ENCODE peak calls at places on chromosomes 6 and 20, in six cellular contexts. Y, I, E, G, X and H are unnamed samples.

GRCh38 chr6:158722176-158722729 is 72.4 kb downstream of the SYTL3 start:
- DNase-seq in I (no peak), E (no peak), X (no peak), G (no peak), Y (no peak), H (no peak)

GRCh38 chr6:142551145-142551811 is 249.5 kb downstream of the ADGRG6 start:
- DNase-seq in Y (peak), G (peak), X (peak), E (no peak), I (no peak), H (no peak)

GRCh38 chr6:82045965-82046756 is 201.4 kb downstream of the IBTK start:
- DNase-seq in Y (peak), E (no peak), G (no peak), I (no peak), X (no peak), H (no peak)

GRCh38 chr6:166786704-166787293 is 159.7 kb upstream of the RPS6KA2 start:
- DNase-seq in I (no peak), G (peak), Y (peak), X (peak), E (no peak), H (peak)

GRCh38 chr6:35573495-35574110 is 60.9 kb upstream of the TULP1 start:
- DNase-seq in I (no peak), X (no peak), G (no peak), Y (no peak), E (no peak), H (no peak)

GRCh38 chr20:33765592-33765991 is 33.8 kb downstream of the ZNF341 start:
- DNase-seq in I (no peak), X (no peak), G (no peak), Y (no peak), E (no peak), H (no peak)

GRCh38 chr6:28137458-28138020 is 4.1 kb upstream of the ZKSCAN8 start:
- DNase-seq in G (no peak), I (no peak), X (no peak), E (no peak), Y (no peak), H (peak)

GRCh38 chr6:27608916-27609883 is 136.3 kb upstream of the ZNF184 start:
- DNase-seq in I (no peak), X (no peak), G (peak), Y (peak), E (peak), H (no peak)

GRCh38 chr6:158703840-158704822 is 54.3 kb downstream of the SYTL3 start:
- DNase-seq in G (peak), Y (peak), E (peak), I (peak), X (peak), H (peak)

GRCh38 chr6:113457156-113457555 is 400.0 kb upstream of the MARCKS start:
- DNase-seq in I (peak), E (no peak), Y (peak), G (no peak), X (no peak), H (no peak)

GRCh38 chr20:53654932-53655674 is 61.5 kb upstream of the ZNF217 start:
- DNase-seq in Y (no peak), X (no peak), E (no peak), I (no peak), G (peak), H (no peak)

DNA sequence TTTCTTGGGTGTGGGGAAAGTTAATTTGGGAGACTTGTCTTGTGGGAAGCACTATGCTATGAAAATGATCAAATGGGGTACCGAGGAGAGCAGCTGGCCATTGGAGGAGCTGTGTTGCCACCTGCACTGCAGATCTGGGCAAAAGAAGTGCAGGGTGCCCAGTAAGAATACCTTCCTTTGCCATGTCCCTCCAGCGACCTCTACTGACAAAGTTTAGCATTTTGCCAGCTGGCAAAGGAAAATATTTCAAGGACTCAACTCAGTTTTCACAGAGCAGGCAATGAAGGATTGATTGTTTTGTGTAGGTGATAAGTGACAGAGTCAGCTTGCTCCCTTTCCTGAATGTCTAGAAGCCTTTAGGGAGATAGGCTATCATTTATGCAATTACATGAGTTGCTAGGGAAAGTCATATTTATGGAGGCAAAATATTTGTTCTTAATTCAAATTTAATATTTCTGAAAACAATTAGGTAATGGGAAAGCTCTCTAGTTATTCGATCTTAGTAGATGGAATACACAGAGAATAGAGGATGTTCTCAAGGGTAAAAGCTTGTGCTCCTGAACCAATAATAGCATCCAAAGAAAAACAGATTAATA is 118.4 kb downstream of the FARS2 start:
- DNase-seq in Y (peak), X (peak), G (peak), E (peak), I (no peak), H (peak)
- TF ChIP-seq CTCF in Y (peak), X (peak), G (peak), E (peak), I (no peak), H (peak)

GRCh38 chr20:54938707-54939106 is 463.3 kb downstream of the DOK5 start:
- DNase-seq in X (no peak), I (no peak), Y (no peak), E (no peak), G (no peak), H (no peak)
- TF ChIP-seq CTCF in X (no peak), I (no peak), Y (no peak), E (no peak), G (no peak), H (no peak)

GRCh38 chr20:63083831-63084562 is 77.2 kb upstream of the BHLHE23 start:
- DNase-seq in Y (no peak), X (no peak), G (peak), I (no peak), E (no peak), H (no peak)
- TF ChIP-seq CTCF in Y (no peak), X (no peak), G (no peak), I (no peak), E (no peak), H (no peak)

GRCh38 chr6:23031986-23032385 is 462.6 kb downstream of the HDGFL1 start:
- DNase-seq in X (no peak), G (no peak), I (no peak), Y (no peak), E (no peak), H (no peak)
- TF ChIP-seq CTCF in X (no peak), G (no peak), I (no peak), Y (no peak), E (no peak), H (no peak)

GRCh38 chr6:169487579-169488205 is 214.1 kb downstream of the WDR27 start:
- DNase-seq in I (no peak), E (no peak), X (peak), Y (peak), G (peak), H (no peak)
- TF ChIP-seq CTCF in I (peak), E (no peak), X (no peak), Y (peak), G (no peak), H (no peak)

DNA sequence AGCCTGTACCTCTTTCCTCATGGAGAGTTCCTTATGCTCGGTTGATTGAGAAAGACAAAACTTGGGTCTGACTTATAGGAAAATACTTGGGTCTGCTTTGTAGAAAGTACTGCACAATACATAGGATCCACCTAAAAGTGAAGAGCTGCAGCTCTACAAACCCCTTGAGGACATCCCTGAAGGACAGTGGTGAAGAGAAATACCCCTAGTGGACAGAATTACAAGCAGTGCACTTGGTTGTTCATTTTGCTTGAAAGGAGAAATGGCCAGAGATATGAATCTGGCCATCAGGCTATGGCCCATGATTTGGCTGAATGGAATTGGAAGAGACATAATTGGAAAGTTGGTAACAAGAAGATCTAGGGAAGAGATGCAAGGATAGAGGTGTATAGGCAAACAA is 8.3 kb downstream of the CD24 start:
- DNase-seq in I (no peak), Y (no peak), X (no peak), E (no peak), G (no peak), H (no peak)
- TF ChIP-seq CTCF in I (no peak), Y (no peak), X (no peak), E (no peak), G (no peak), H (no peak)